ENCODE peak calls at places on chromosomes 11 and 22, in eight cellular contexts. One of them, this sample, is unnamed.

GRCh38 chr22:35824256-35824655 is 106.6 kb downstream of the APOL5 start:
- DNase-seq in fibroblast of lung: no peak
- DNase-seq in heart left ventricle: no peak
- DNase-seq in WTC11: no peak
- DNase-seq in activated B cell treated with CpG ODN at 0.5 μM for 24 hours: no peak
- DNase-seq in lower leg skin: no peak
- DNase-seq in nephron progenitor cell: no peak
- DNase-seq in CD8-positive, alpha-beta T cell: no peak
- DNase-seq in this sample: no peak

GRCh38 chr22:32355760-32356159 is 1.9 kb upstream of the RFPL3 start:
- DNase-seq in fibroblast of lung: no peak
- DNase-seq in heart left ventricle: no peak
- DNase-seq in WTC11: peak
- DNase-seq in activated B cell treated with CpG ODN at 0.5 μM for 24 hours: no peak
- DNase-seq in lower leg skin: no peak
- DNase-seq in nephron progenitor cell: no peak
- DNase-seq in CD8-positive, alpha-beta T cell: no peak
- DNase-seq in this sample: no peak

GRCh38 chr11:94574193-94574961 is 7.2 kb downstream of the PIWIL4 start:
- DNase-seq in fibroblast of lung: peak
- DNase-seq in heart left ventricle: no peak
- DNase-seq in WTC11: no peak
- DNase-seq in activated B cell treated with CpG ODN at 0.5 μM for 24 hours: no peak
- DNase-seq in lower leg skin: no peak
- DNase-seq in nephron progenitor cell: no peak
- DNase-seq in CD8-positive, alpha-beta T cell: no peak
- DNase-seq in this sample: no peak

GRCh38 chr11:119047205-119047604 is 9.8 kb downstream of the HYOU1 start:
- DNase-seq in fibroblast of lung: no peak
- DNase-seq in heart left ventricle: no peak
- DNase-seq in WTC11: no peak
- DNase-seq in activated B cell treated with CpG ODN at 0.5 μM for 24 hours: no peak
- DNase-seq in lower leg skin: no peak
- DNase-seq in nephron progenitor cell: no peak
- DNase-seq in CD8-positive, alpha-beta T cell: no peak
- DNase-seq in this sample: no peak

GRCh38 chr11:65437436-65438227 is 15.0 kb downstream of the NEAT1 start:
- DNase-seq in fibroblast of lung: peak
- DNase-seq in heart left ventricle: peak
- DNase-seq in WTC11: no peak
- DNase-seq in activated B cell treated with CpG ODN at 0.5 μM for 24 hours: no peak
- DNase-seq in lower leg skin: peak
- DNase-seq in nephron progenitor cell: no peak
- DNase-seq in CD8-positive, alpha-beta T cell: no peak
- DNase-seq in this sample: no peak

GRCh38 chr11:33919645-33920044 is 27.8 kb upstream of the LMO2 start:
- DNase-seq in fibroblast of lung: no peak
- DNase-seq in heart left ventricle: no peak
- DNase-seq in WTC11: no peak
- DNase-seq in activated B cell treated with CpG ODN at 0.5 μM for 24 hours: no peak
- DNase-seq in lower leg skin: no peak
- DNase-seq in nephron progenitor cell: no peak
- DNase-seq in CD8-positive, alpha-beta T cell: no peak
- DNase-seq in this sample: no peak

GRCh38 chr11:132231656-132232173 is 861.3 kb downstream of the NTM start:
- DNase-seq in fibroblast of lung: no peak
- DNase-seq in heart left ventricle: no peak
- DNase-seq in WTC11: no peak
- DNase-seq in activated B cell treated with CpG ODN at 0.5 μM for 24 hours: no peak
- DNase-seq in lower leg skin: no peak
- DNase-seq in nephron progenitor cell: no peak
- DNase-seq in CD8-positive, alpha-beta T cell: no peak
- DNase-seq in this sample: no peak

GRCh38 chr11:19311306-19312030 is 70.7 kb upstream of the E2F8 start:
- DNase-seq in fibroblast of lung: peak
- DNase-seq in heart left ventricle: peak
- DNase-seq in WTC11: peak
- DNase-seq in activated B cell treated with CpG ODN at 0.5 μM for 24 hours: no peak
- DNase-seq in lower leg skin: peak
- DNase-seq in nephron progenitor cell: peak
- DNase-seq in CD8-positive, alpha-beta T cell: peak
- DNase-seq in this sample: peak

GRCh38 chr11:74085542-74085892 is 76.6 kb upstream of the UCP3 start:
- DNase-seq in fibroblast of lung: no peak
- DNase-seq in heart left ventricle: no peak
- DNase-seq in WTC11: no peak
- DNase-seq in activated B cell treated with CpG ODN at 0.5 μM for 24 hours: no peak
- DNase-seq in lower leg skin: no peak
- DNase-seq in nephron progenitor cell: no peak
- DNase-seq in CD8-positive, alpha-beta T cell: no peak
- DNase-seq in this sample: no peak

GRCh38 chr11:62353841-62354240 is 16.6 kb downstream of the ASRGL1 start:
- DNase-seq in fibroblast of lung: no peak
- DNase-seq in heart left ventricle: no peak
- DNase-seq in WTC11: no peak
- DNase-seq in activated B cell treated with CpG ODN at 0.5 μM for 24 hours: no peak
- DNase-seq in lower leg skin: no peak
- DNase-seq in nephron progenitor cell: no peak
- DNase-seq in CD8-positive, alpha-beta T cell: no peak
- DNase-seq in this sample: no peak

GRCh38 chr11:96390403-96390830 is 604 bp downstream of the JRKL start:
- DNase-seq in fibroblast of lung: peak
- DNase-seq in heart left ventricle: no peak
- DNase-seq in WTC11: no peak
- DNase-seq in activated B cell treated with CpG ODN at 0.5 μM for 24 hours: no peak
- DNase-seq in lower leg skin: no peak
- DNase-seq in nephron progenitor cell: no peak
- DNase-seq in CD8-positive, alpha-beta T cell: no peak
- DNase-seq in this sample: no peak

GRCh38 chr11:93542753-93543246 is 391 bp downstream of the SMCO4 start:
- DNase-seq in fibroblast of lung: no peak
- DNase-seq in heart left ventricle: peak
- DNase-seq in WTC11: peak
- DNase-seq in activated B cell treated with CpG ODN at 0.5 μM for 24 hours: peak
- DNase-seq in lower leg skin: peak
- DNase-seq in nephron progenitor cell: no peak
- DNase-seq in CD8-positive, alpha-beta T cell: no peak
- DNase-seq in this sample: peak

GRCh38 chr11:77127969-77128691 is at the start of gene MYO7A:
- DNase-seq in fibroblast of lung: peak
- DNase-seq in heart left ventricle: peak
- DNase-seq in WTC11: peak
- DNase-seq in activated B cell treated with CpG ODN at 0.5 μM for 24 hours: no peak
- DNase-seq in lower leg skin: no peak
- DNase-seq in nephron progenitor cell: peak
- DNase-seq in CD8-positive, alpha-beta T cell: no peak
- DNase-seq in this sample: no peak

GRCh38 chr11:61162092-61162935 is 1.1 kb upstream of the VPS37C start:
- DNase-seq in fibroblast of lung: peak
- DNase-seq in heart left ventricle: no peak
- DNase-seq in WTC11: no peak
- DNase-seq in activated B cell treated with CpG ODN at 0.5 μM for 24 hours: no peak
- DNase-seq in lower leg skin: peak
- DNase-seq in nephron progenitor cell: peak
- DNase-seq in CD8-positive, alpha-beta T cell: no peak
- DNase-seq in this sample: no peak

GRCh38 chr11:61158691-61159381 is 2.4 kb downstream of the VPS37C start:
- DNase-seq in fibroblast of lung: peak
- DNase-seq in heart left ventricle: no peak
- DNase-seq in WTC11: no peak
- DNase-seq in activated B cell treated with CpG ODN at 0.5 μM for 24 hours: no peak
- DNase-seq in lower leg skin: no peak
- DNase-seq in nephron progenitor cell: no peak
- DNase-seq in CD8-positive, alpha-beta T cell: no peak
- DNase-seq in this sample: no peak

GRCh38 chr11:61160487-61161189 is 588 bp downstream of the VPS37C start:
- DNase-seq in fibroblast of lung: no peak
- DNase-seq in heart left ventricle: no peak
- DNase-seq in WTC11: no peak
- DNase-seq in activated B cell treated with CpG ODN at 0.5 μM for 24 hours: no peak
- DNase-seq in lower leg skin: no peak
- DNase-seq in nephron progenitor cell: no peak
- DNase-seq in CD8-positive, alpha-beta T cell: no peak
- DNase-seq in this sample: no peak

GRCh38 chr11:61163714-61164609 is 2.7 kb upstream of the VPS37C start:
- DNase-seq in fibroblast of lung: no peak
- DNase-seq in heart left ventricle: no peak
- DNase-seq in WTC11: no peak
- DNase-seq in activated B cell treated with CpG ODN at 0.5 μM for 24 hours: no peak
- DNase-seq in lower leg skin: peak
- DNase-seq in nephron progenitor cell: no peak
- DNase-seq in CD8-positive, alpha-beta T cell: no peak
- DNase-seq in this sample: no peak

GRCh38 chr11:61161190-61162091 is at the start of gene VPS37C:
- DNase-seq in fibroblast of lung: peak
- DNase-seq in heart left ventricle: peak
- DNase-seq in WTC11: peak
- DNase-seq in activated B cell treated with CpG ODN at 0.5 μM for 24 hours: peak
- DNase-seq in lower leg skin: peak
- DNase-seq in nephron progenitor cell: peak
- DNase-seq in CD8-positive, alpha-beta T cell: peak
- DNase-seq in this sample: peak
- TF ChIP-seq CTCF in fibroblast of lung: no peak
- TF ChIP-seq CTCF in heart left ventricle: peak
- TF ChIP-seq CTCF in WTC11: peak
- TF ChIP-seq CTCF in activated B cell treated with CpG ODN at 0.5 μM for 24 hours: no peak
- TF ChIP-seq CTCF in lower leg skin: no peak
- TF ChIP-seq CTCF in nephron progenitor cell: no peak
- TF ChIP-seq CTCF in CD8-positive, alpha-beta T cell: no peak
- TF ChIP-seq CTCF in this sample: no peak

GRCh38 chr22:17795661-17796548 is 21.6 kb upstream of the BID start:
- DNase-seq in fibroblast of lung: no peak
- DNase-seq in heart left ventricle: no peak
- DNase-seq in WTC11: no peak
- DNase-seq in activated B cell treated with CpG ODN at 0.5 μM for 24 hours: peak
- DNase-seq in lower leg skin: no peak
- DNase-seq in nephron progenitor cell: no peak
- DNase-seq in CD8-positive, alpha-beta T cell: no peak
- DNase-seq in this sample: peak
- TF ChIP-seq CTCF in fibroblast of lung: no peak
- TF ChIP-seq CTCF in heart left ventricle: no peak
- TF ChIP-seq CTCF in WTC11: no peak
- TF ChIP-seq CTCF in activated B cell treated with CpG ODN at 0.5 μM for 24 hours: no peak
- TF ChIP-seq CTCF in lower leg skin: no peak
- TF ChIP-seq CTCF in nephron progenitor cell: no peak
- TF ChIP-seq CTCF in CD8-positive, alpha-beta T cell: no peak
- TF ChIP-seq CTCF in this sample: peak

DNA sequence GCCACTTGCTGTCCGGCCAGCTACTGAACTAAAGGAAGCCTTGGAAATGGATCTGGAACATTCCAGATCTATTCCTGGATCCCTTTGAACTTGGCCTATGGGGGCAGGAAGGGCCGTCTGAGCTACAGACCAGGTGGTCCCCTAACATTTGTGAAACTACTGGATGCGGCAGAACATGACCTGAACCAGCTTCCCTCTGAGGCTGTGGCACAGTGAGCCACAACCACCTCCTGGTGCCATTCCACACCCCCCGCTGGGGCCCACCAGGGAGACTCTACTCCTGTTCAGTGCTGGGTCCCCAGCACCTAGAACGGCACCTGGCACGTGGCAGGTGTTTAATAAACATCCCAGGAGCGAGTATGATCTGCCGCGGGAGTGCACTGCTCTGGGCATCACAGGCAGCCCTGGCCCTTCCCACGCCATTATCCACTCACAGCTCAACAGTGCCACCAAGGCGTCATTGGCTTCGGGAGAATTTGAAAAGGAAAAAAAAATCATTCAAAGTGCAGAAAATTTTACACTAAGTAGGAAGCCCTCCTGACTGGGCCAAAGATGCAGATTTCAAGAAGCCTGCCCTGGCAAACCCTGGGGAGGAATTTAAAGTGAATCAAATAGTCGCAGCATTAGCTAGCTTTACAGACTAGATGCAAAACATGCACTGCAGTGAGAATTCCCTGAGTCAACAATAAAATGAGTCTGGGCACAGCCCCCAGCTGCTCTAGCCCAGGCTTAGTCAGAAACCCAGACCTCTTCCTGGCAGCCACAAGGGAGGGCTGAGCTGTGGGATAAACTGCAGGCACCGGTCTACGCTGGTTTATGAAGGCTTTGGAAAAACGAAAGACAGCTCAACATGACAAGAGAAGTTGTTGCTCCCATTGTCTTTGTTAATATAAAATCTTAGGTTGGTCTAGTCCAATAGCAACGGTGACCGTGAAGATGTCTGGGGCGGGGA is 14.3 kb upstream of the EFCAB6 start:
- DNase-seq in fibroblast of lung: peak
- DNase-seq in heart left ventricle: no peak
- DNase-seq in WTC11: no peak
- DNase-seq in activated B cell treated with CpG ODN at 0.5 μM for 24 hours: no peak
- DNase-seq in lower leg skin: peak
- DNase-seq in nephron progenitor cell: no peak
- DNase-seq in CD8-positive, alpha-beta T cell: no peak
- DNase-seq in this sample: peak
- TF ChIP-seq CTCF in fibroblast of lung: peak
- TF ChIP-seq CTCF in heart left ventricle: peak
- TF ChIP-seq CTCF in WTC11: no peak
- TF ChIP-seq CTCF in activated B cell treated with CpG ODN at 0.5 μM for 24 hours: no peak
- TF ChIP-seq CTCF in lower leg skin: no peak
- TF ChIP-seq CTCF in nephron progenitor cell: no peak
- TF ChIP-seq CTCF in CD8-positive, alpha-beta T cell: no peak
- TF ChIP-seq CTCF in this sample: no peak

GRCh38 chr11:121486054-121486453 is 33.3 kb upstream of the SORL1-AS1 start:
- DNase-seq in fibroblast of lung: no peak
- DNase-seq in heart left ventricle: no peak
- DNase-seq in WTC11: no peak
- DNase-seq in activated B cell treated with CpG ODN at 0.5 μM for 24 hours: no peak
- DNase-seq in lower leg skin: no peak
- DNase-seq in nephron progenitor cell: no peak
- DNase-seq in CD8-positive, alpha-beta T cell: no peak
- DNase-seq in this sample: no peak

GRCh38 chr11:121489823-121490222 is 37.1 kb upstream of the SORL1-AS1 start:
- DNase-seq in fibroblast of lung: no peak
- DNase-seq in heart left ventricle: no peak
- DNase-seq in WTC11: no peak
- DNase-seq in activated B cell treated with CpG ODN at 0.5 μM for 24 hours: no peak
- DNase-seq in lower leg skin: no peak
- DNase-seq in nephron progenitor cell: no peak
- DNase-seq in CD8-positive, alpha-beta T cell: no peak
- DNase-seq in this sample: no peak

GRCh38 chr11:121488145-121488544 is 35.4 kb upstream of the SORL1-AS1 start:
- DNase-seq in fibroblast of lung: no peak
- DNase-seq in heart left ventricle: no peak
- DNase-seq in WTC11: no peak
- DNase-seq in activated B cell treated with CpG ODN at 0.5 μM for 24 hours: no peak
- DNase-seq in lower leg skin: no peak
- DNase-seq in nephron progenitor cell: no peak
- DNase-seq in CD8-positive, alpha-beta T cell: no peak
- DNase-seq in this sample: no peak

GRCh38 chr11:121487191-121487590 is 34.4 kb upstream of the SORL1-AS1 start:
- DNase-seq in fibroblast of lung: no peak
- DNase-seq in heart left ventricle: no peak
- DNase-seq in WTC11: no peak
- DNase-seq in activated B cell treated with CpG ODN at 0.5 μM for 24 hours: no peak
- DNase-seq in lower leg skin: no peak
- DNase-seq in nephron progenitor cell: no peak
- DNase-seq in CD8-positive, alpha-beta T cell: no peak
- DNase-seq in this sample: no peak

DNA sequence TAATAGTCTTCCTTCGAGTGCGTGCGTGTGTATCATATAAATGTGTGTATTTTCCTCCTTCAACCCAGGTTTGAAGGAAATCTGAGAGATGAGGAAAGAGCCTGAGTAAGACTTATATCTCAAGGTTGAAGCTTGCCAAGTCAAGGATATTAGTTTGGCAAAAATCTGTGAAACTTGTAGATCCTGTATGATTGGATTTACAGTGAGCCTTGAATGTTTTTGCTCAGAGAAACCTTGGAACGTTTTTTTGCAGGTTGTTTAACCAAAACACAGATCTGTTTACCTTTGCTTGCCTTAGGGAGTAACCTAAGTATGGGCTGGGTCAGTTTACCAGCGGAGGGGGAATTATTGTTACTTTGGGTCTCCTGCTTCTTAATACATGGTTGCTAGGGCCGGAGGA is 35.9 kb upstream of the SORL1-AS1 start:
- DNase-seq in fibroblast of lung: no peak
- DNase-seq in heart left ventricle: no peak
- DNase-seq in WTC11: no peak
- DNase-seq in activated B cell treated with CpG ODN at 0.5 μM for 24 hours: no peak
- DNase-seq in lower leg skin: no peak
- DNase-seq in nephron progenitor cell: no peak
- DNase-seq in CD8-positive, alpha-beta T cell: no peak
- DNase-seq in this sample: no peak
- TF ChIP-seq CTCF in fibroblast of lung: no peak
- TF ChIP-seq CTCF in heart left ventricle: no peak
- TF ChIP-seq CTCF in WTC11: no peak
- TF ChIP-seq CTCF in activated B cell treated with CpG ODN at 0.5 μM for 24 hours: no peak
- TF ChIP-seq CTCF in lower leg skin: no peak
- TF ChIP-seq CTCF in nephron progenitor cell: no peak
- TF ChIP-seq CTCF in CD8-positive, alpha-beta T cell: no peak
- TF ChIP-seq CTCF in this sample: no peak

This sample was measured in GM13976.